ENCODE peak calls at places on chromosome 15, in five cellular contexts. N, K, E, S and M are unnamed samples.

GRCh38 chr15:78709263-78709882 is 68.4 kb upstream of the CHRNB4 start:
- DNase-seq in N (peak), K (peak), E (peak), S (peak), M (peak)

GRCh38 chr15:81023483-81024264 is 23.0 kb downstream of the TLNRD1 start:
- DNase-seq in N (no peak), K (no peak), E (peak), S (no peak), M (peak)

GRCh38 chr15:55494927-55495326 is 13.1 kb downstream of the DNAAF4 start:
- DNase-seq in N (no peak), K (no peak), E (no peak), S (no peak), M (no peak)

GRCh38 chr15:70343961-70344360 is 246.2 kb upstream of the TLE3 start:
- DNase-seq in N (no peak), K (no peak), E (no peak), S (no peak), M (no peak)

GRCh38 chr15:80202016-80202315 is 49.2 kb downstream of the FAH start:
- DNase-seq in N (no peak), K (no peak), E (no peak), S (no peak), M (no peak)

GRCh38 chr15:91294795-91295194 is 194.7 kb downstream of the SV2B start:
- DNase-seq in N (no peak), K (no peak), E (no peak), S (no peak), M (no peak)

GRCh38 chr15:39666671-39667070 is 85.8 kb downstream of the THBS1 start:
- DNase-seq in N (no peak), K (no peak), E (peak), S (no peak), M (no peak)

GRCh38 chr15:98226149-98226548 is 265.6 kb downstream of the ARRDC4 start:
- DNase-seq in N (no peak), K (no peak), E (no peak), S (no peak), M (no peak)

GRCh38 chr15:45544266-45545023 is 21.9 kb upstream of the SLC30A4 start:
- DNase-seq in N (no peak), K (no peak), E (no peak), S (no peak), M (no peak)

GRCh38 chr15:74787251-74788041 is 5.6 kb downstream of the CSK start:
- DNase-seq in N (no peak), K (peak), E (peak), S (peak), M (peak)

GRCh38 chr15:35141743-35142356 is 56.8 kb upstream of the NANOGP8 start:
- DNase-seq in N (peak), K (no peak), E (peak), S (peak), M (no peak)

GRCh38 chr15:100033140-100033857 is 300.1 kb upstream of the LYSMD4 start:
- DNase-seq in N (no peak), K (no peak), E (peak), S (no peak), M (no peak)

GRCh38 chr15:93033434-93034045 is 55.5 kb downstream of the RGMA start:
- DNase-seq in N (no peak), K (no peak), E (no peak), S (no peak), M (no peak)

GRCh38 chr15:96331942-96332853 is 1.7 kb downstream of the NR2F2 start:
- DNase-seq in N (no peak), K (peak), E (no peak), S (peak), M (no peak)

GRCh38 chr15:90643301-90643632 is 73.9 kb upstream of the BLM start:
- DNase-seq in N (no peak), K (no peak), E (no peak), S (no peak), M (no peak)

GRCh38 chr15:71237456-71238188 is 122.4 kb downstream of the THSD4 start:
- DNase-seq in N (peak), K (no peak), E (peak), S (peak), M (no peak)

GRCh38 chr15:47987908-47988532 is 132.8 kb upstream of the SLC24A5 start:
- DNase-seq in N (peak), K (no peak), E (peak), S (peak), M (no peak)

GRCh38 chr15:101062471-101063171 is 143.5 kb downstream of the LRRK1 start:
- DNase-seq in N (no peak), K (no peak), E (no peak), S (no peak), M (no peak)

GRCh38 chr15:78051622-78052405 is 25.7 kb downstream of the TBC1D2B start:
- DNase-seq in N (no peak), K (no peak), E (peak), S (no peak), M (no peak)

GRCh38 chr15:92989469-92989868 is 89.3 kb downstream of the CHD2 start:
- DNase-seq in N (no peak), K (no peak), E (no peak), S (no peak), M (no peak)

GRCh38 chr15:68304611-68305337 is 27.2 kb downstream of the FEM1B start:
- DNase-seq in N (no peak), K (no peak), E (no peak), S (no peak), M (no peak)

GRCh38 chr15:71091601-71092000 is 23.7 kb upstream of the THSD4 start:
- DNase-seq in N (no peak), K (no peak), E (peak), S (no peak), M (no peak)

GRCh38 chr15:52255008-52255407 is 40.6 kb downstream of the MYO5C start:
- DNase-seq in N (no peak), K (no peak), E (peak), S (no peak), M (no peak)

GRCh38 chr15:57171414-57171813 is 204.9 kb upstream of the CGNL1 start:
- DNase-seq in N (no peak), K (no peak), E (peak), S (no peak), M (no peak)

GRCh38 chr15:77002954-77003912 is 8.3 kb downstream of the PSTPIP1 start:
- DNase-seq in N (no peak), K (no peak), E (no peak), S (no peak), M (no peak)

GRCh38 chr15:91407237-91407889 is 307.3 kb downstream of the SV2B start:
- DNase-seq in N (no peak), K (no peak), E (peak), S (peak), M (no peak)

GRCh38 chr15:31279221-31280036 is 47.2 kb upstream of the KLF13 start:
- DNase-seq in N (no peak), K (no peak), E (no peak), S (no peak), M (no peak)

GRCh38 chr15:88243895-88244787 is 12.4 kb downstream of the NTRK3 start:
- DNase-seq in N (peak), K (peak), E (peak), S (peak), M (no peak)

GRCh38 chr15:78107471-78107870 is 15.1 kb downstream of the SH2D7 start:
- DNase-seq in N (no peak), K (no peak), E (no peak), S (no peak), M (no peak)

GRCh38 chr15:72155021-72155621 is 36.9 kb downstream of the SENP8 start:
- DNase-seq in N (no peak), K (no peak), E (peak), S (peak), M (no peak)

GRCh38 chr15:78752492-78753358 is 58.5 kb downstream of the ADAMTS7 start:
- DNase-seq in N (no peak), K (no peak), E (no peak), S (no peak), M (no peak)

GRCh38 chr15:90881978-90882721 is 2.2 kb upstream of the FES start:
- DNase-seq in N (no peak), K (peak), E (no peak), S (no peak), M (no peak)

GRCh38 chr15:89463113-89463512 is 33.3 kb downstream of the RHCG start:
- DNase-seq in N (no peak), K (no peak), E (no peak), S (no peak), M (no peak)

GRCh38 chr15:89461386-89461785 is 35.0 kb downstream of the RHCG start:
- DNase-seq in N (no peak), K (no peak), E (no peak), S (no peak), M (no peak)

GRCh38 chr15:89460048-89460447 is 36.3 kb downstream of the RHCG start:
- DNase-seq in N (no peak), K (no peak), E (no peak), S (no peak), M (no peak)

GRCh38 chr15:89459271-89460038 is 36.9 kb downstream of the RHCG start:
- DNase-seq in N (peak), K (no peak), E (no peak), S (no peak), M (no peak)

DNA sequence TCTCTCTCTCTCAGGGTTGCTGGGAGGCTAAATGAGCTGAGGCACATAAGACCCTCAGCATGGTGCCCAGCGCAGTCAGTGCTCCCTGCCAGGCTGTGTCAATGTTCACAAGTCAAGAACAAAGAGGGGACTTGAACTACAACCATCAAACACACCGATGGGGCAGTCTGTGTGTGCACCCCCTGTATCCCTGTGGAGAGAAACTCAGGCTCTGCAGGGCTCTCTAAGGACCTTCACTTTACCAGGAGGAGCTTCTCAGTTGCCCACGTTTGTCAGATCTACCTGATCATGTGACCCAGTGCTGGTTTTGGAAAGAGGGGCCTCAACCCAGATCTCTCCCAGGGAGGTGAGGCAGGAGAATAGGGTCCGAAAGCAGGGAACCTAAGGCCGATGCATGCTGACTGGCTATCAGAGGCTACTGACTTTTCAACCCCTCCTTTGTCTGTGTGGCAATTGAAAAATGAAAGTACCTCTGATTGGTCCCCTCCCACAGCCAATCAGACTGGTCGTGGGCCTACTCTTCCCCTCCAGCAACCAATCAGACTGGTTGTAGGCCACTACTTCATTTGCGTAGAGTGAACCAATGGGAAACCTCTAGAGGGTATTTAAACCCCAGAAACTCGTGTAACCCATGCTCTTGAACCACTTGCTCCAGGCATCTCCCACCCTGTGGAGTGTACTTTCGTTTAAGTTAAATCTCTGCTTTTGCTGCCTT is 34.0 kb downstream of the RHCG start:
- DNase-seq in N (peak), K (peak), E (peak), S (peak), M (no peak)
- TF ChIP-seq POLR2A in N (peak), K (no peak), E (no peak), S (no peak), M (no peak)

DNA sequence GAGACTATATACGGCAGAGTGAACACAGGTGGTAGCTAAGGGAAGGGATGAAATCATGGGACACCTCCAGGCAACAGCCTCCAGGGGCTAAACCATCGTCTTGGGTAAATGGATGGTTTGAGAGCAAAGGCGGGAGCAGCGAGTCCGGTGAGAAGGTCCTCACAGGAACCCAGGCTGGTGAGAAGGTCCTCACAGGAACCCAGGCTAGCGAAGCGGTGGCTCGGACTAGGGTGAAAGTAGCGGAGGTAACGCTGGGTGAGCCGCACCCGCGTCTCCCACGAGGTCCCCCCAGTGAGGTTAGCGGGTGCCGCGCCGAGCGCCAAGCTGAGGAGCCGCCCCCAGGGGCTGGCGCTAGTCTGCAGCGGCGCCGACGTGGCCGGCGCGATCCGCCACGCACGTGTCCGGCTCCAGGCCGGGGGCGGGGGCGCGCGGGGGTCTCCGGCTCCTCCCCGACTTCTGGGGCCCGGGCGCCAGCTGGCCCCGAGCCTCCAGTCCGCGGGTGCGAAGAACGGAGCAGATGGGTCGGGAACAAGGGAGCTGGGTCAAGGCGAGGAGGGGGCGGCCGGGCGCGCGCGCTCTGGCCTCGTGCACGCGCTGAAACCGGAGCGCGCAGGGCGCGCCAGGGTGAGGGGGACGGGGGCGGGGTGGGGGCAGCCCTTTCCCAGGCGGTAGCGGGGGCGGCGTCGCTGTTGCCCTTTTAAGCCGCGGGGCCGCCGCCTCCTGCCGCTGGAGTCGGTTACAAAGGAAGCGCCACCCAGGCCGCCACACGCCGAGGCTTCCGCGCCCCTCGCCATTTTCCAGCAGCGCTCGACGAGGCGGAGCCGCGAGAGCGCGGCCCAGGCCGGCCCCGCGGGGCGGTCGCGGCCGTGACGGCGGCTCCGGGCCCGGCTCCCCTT is at the start of gene UBE2Q2:
- DNase-seq in N (peak), K (peak), E (peak), S (peak), M (peak)
- TF ChIP-seq POLR2A in N (peak), K (peak), E (peak), S (peak), M (peak)

GRCh38 chr15:75843618-75844610 is 667 bp downstream of the UBE2Q2 start:
- DNase-seq in N (peak), K (peak), E (peak), S (peak), M (peak)
- TF ChIP-seq POLR2A in N (no peak), K (peak), E (peak), S (peak), M (no peak)

DNA sequence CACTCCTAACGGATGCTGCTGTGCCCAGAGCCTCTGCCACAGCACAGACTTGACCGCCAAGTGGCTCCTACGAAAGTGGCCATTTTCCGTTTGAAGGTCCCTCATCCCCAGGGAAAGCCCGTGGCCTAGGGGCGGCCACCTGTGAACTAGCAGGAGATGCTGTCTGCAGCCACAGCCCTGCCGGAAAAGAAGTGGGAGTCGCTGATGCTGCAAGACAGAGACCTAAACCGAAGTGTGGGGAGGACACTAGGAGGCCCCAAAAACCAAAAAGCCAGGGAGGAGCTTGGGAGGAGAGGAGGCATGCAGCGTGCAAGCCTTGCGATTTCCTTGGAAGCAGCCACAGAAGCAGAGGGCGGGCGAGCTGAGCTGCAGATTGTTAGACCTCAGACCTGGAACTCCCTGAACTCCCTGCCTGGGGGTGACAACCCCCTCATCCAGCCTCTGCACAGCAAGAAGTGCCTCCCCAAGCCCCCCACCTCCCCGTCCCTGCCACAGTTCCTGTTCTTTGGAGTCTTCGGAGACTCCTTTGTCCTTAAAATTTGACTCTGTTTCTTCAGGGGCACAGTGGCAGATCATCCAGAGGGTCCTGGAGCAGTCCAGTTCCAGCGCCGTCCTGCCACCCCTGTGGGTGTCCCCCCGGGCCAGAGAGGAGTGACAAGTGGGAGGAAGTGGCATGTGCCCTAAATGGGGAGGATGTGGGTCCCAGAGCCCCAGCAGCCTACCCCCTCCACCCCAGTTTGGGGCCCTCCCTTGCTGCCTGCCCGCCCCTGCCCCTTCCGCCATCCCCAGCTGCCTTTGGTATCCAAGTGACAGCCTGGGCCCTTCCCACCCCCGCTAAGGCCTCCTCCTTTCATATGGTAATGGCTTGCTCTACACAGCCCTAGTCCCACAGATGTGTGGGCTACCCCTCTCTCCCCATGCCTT is 43.7 kb downstream of the KLHL25 start:
- DNase-seq in N (no peak), K (no peak), E (no peak), S (no peak), M (no peak)
- TF ChIP-seq POLR2A in N (no peak), K (no peak), E (no peak), S (no peak), M (no peak)

GRCh38 chr15:40873625-40874561 is at the start of gene RHOV:
- DNase-seq in N (peak), K (peak), E (peak), S (peak), M (peak)
- TF ChIP-seq POLR2A in N (no peak), K (no peak), E (no peak), S (peak), M (peak)

GRCh38 chr15:60626051-60626450 is 147.1 kb upstream of the ICE2 start:
- DNase-seq in N (no peak), K (no peak), E (no peak), S (no peak), M (no peak)

GRCh38 chr15:60627544-60627943 is 148.6 kb upstream of the ICE2 start:
- DNase-seq in N (no peak), K (no peak), E (no peak), S (no peak), M (no peak)

GRCh38 chr15:60620707-60621106 is 141.8 kb upstream of the ICE2 start:
- DNase-seq in N (no peak), K (no peak), E (peak), S (no peak), M (no peak)

GRCh38 chr15:60631620-60632019 is 152.7 kb upstream of the ICE2 start:
- DNase-seq in N (no peak), K (no peak), E (no peak), S (no peak), M (no peak)

GRCh38 chr15:60626669-60627068 is 147.7 kb upstream of the ICE2 start:
- DNase-seq in N (no peak), K (no peak), E (peak), S (no peak), M (no peak)
- TF ChIP-seq POLR2A in N (no peak), K (no peak), E (no peak), S (no peak), M (no peak)